ENCODE peak calls at places on chromosomes 13 and 19, in seven cellular contexts. I is transverse colon, R is IMR-90, E is H1, S is heart left ventricle, U is uterus, F is sigmoid colon. Y is an unnamed sample.

GRCh38 chr19:15014579-15014978 is 34.7 kb upstream of the CASP14 start:
- DNase-seq in I (no peak), R (no peak), E (no peak), S (no peak), U (no peak), F (no peak), Y (no peak)

GRCh38 chr13:68719815-68720214 is 1387.8 kb upstream of the ATXN8OS start:
- DNase-seq in I (no peak), R (no peak), E (no peak), S (no peak), U (no peak), F (no peak), Y (no peak)

GRCh38 chr13:45362939-45363338 is 22.0 kb upstream of the TPT1 start:
- DNase-seq in I (no peak), R (no peak), E (peak; percentile 39), S (no peak), U (no peak), F (no peak), Y (no peak)

GRCh38 chr13:29760561-29760960 is 89.9 kb downstream of the UBL3 start:
- DNase-seq in I (no peak), R (no peak), E (no peak), S (no peak), U (no peak), F (no peak), Y (no peak)

GRCh38 chr19:11306337-11306736 is 10.4 kb downstream of the TSPAN16 start:
- DNase-seq in I (no peak), R (no peak), E (no peak), S (no peak), U (no peak), F (no peak), Y (no peak)

GRCh38 chr13:21175656-21176194 is 627 bp downstream of the SKA3 start:
- DNase-seq in I (no peak), R (peak; percentile 28), E (no peak), S (no peak), U (no peak), F (no peak), Y (no peak)

GRCh38 chr19:10760268-10760944 is 42.5 kb downstream of the DNM2 start:
- DNase-seq in I (peak; percentile 49), R (no peak), E (no peak), S (no peak), U (no peak), F (no peak), Y (peak; percentile 75)

GRCh38 chr13:42102961-42103688 is 54.7 kb downstream of the DGKH start:
- DNase-seq in I (no peak), R (peak; percentile 57), E (no peak), S (no peak), U (no peak), F (no peak), Y (no peak)

GRCh38 chr13:112870737-112871287 is 98.2 kb upstream of the MCF2L start:
- DNase-seq in I (no peak), R (no peak), E (no peak), S (no peak), U (no peak), F (peak; percentile 48), Y (peak; percentile 40)

GRCh38 chr13:37407156-37407555 is 191.4 kb downstream of the POSTN start:
- DNase-seq in I (no peak), R (peak; percentile 16), E (no peak), S (no peak), U (no peak), F (no peak), Y (no peak)

GRCh38 chr13:51793570-51794273 is 10.2 kb downstream of the DHRS12 start:
- DNase-seq in I (no peak), R (peak; percentile 91), E (no peak), S (no peak), U (no peak), F (peak; percentile 45), Y (peak; percentile 77)

GRCh38 chr19:18699403-18700054 is 16.0 kb downstream of the CRTC1 start:
- DNase-seq in I (peak; percentile 42), R (no peak), E (no peak), S (no peak), U (no peak), F (no peak), Y (no peak)

GRCh38 chr13:43846496-43846895 is 33.0 kb downstream of the CCDC122 start:
- DNase-seq in I (no peak), R (peak; percentile 72), E (no peak), S (no peak), U (no peak), F (no peak), Y (no peak)

DNA sequence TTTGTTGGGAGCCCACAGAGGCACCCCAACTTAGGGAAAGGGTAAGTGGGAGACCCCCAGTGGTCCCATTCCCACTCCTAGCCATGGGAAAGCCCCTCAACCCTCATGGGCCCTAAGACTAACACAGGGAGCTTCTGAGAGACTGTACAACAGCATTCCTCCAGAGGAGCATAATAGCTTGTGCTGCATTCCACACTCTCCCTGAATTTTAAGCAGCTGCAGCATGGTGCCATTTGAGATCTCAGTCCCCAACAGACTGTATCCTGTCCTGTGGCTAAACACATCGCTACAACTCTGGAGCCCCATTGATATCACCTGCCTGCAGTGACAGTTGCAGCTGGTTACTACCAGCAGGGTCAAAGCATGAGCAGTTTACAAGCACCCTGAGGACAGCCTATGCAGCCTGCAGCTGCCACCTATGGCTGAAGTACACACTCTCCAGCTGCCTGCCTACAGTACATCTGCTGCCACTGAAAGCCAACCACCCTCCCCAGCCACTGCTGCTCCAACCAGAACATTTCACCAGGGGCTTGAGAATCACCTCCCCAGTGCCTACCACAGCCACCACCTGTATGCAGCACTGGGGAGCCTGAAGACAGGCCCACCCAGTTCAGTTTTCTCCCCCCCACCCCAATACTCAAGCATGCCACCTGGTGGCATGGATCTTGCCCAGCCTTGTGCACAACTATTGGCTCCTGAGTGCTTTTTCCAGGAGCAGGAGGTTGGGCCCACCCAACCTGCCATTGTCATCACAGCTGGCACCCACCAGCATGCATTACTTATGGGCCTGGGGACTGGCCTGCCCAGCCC is 557.3 kb downstream of the GPC5 start:
- DNase-seq in I (no peak), R (no peak), E (no peak), S (no peak), U (no peak), F (no peak), Y (no peak)
- TF ChIP-seq CTCF in I (no peak), R (no peak), E (peak; percentile 18), S (no peak), U (no peak), F (no peak), Y (no peak)

DNA sequence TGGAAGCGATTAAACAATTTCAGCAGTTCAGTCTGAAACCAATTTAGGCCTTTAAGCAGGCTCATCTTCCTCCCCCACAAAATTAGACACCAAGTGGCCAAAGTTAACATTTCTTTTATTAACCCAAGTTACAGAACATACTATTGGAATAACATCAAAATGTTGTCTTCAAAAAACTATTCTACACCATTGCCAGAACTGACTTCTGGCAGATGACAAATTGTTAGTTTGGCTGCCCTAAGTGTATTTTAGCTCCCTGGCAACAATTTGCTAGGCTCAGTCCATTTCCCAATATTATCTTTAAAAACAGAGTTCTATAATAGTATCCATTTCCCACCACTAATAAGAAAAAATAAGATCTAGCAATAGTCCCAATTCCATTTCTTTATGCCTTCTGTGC is 107.8 kb downstream of the SGCG start:
- DNase-seq in I (no peak), R (no peak), E (no peak), S (no peak), U (no peak), F (no peak), Y (no peak)
- H3K27ac ChIP-seq in I (no peak overlapping the region), R (no peak overlapping the region), E (no peak overlapping the region), S (peak overlapping the region; percentile 49), U (no peak overlapping the region), F (peak overlapping the region; percentile 48), Y (no peak overlapping the region)

DNA sequence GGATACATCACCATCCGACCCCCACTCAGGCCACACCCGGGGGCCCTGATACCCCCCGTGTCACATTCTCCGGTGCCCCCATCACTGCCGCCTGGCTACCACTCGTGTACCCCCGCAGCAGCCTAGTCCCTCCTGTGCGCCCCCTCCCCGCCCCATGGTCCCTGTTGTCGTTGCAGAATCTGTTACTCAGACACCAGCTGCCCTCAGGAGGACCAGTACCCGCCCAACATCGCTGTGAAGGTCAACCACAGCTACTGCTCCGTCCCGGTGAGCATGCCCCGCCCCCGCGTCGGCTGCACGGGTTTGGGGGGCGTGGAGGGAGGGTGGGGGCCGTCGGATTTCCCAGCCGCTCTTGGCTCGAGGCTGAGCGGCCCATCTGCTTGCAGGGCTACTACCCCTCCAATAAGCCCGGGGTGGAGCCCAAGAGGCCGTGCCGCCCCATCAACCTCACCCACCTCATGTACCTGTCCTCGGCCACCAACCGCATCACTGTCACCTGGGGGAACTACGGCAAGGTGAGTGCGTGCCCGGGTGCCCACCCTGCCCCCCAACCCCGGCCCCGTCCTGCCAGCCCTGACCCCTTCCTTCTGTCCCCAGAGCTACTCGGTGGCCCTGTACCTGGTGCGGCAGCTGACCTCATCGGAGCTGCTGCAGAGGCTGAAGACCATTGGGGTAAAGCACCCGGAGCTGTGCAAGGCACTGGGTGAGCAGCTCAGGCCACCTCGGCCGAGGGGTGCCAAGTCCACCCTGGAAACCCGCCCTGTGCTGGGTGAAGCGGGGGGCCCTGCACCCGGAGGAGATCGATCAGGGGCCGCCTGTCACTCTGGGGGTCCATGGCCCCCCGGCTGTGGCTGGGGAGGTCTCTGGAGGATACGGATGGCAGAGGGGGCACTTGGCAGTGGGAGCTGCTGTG is 21.1 kb downstream of the PIAS4 start:
- DNase-seq in I (no peak), R (no peak), E (no peak), S (no peak), U (no peak), F (no peak), Y (no peak)
- TF ChIP-seq POLR2A in I (no peak), R (no peak), E (no peak), S (no peak), U (no peak), F (no peak), Y (no peak)

DNA sequence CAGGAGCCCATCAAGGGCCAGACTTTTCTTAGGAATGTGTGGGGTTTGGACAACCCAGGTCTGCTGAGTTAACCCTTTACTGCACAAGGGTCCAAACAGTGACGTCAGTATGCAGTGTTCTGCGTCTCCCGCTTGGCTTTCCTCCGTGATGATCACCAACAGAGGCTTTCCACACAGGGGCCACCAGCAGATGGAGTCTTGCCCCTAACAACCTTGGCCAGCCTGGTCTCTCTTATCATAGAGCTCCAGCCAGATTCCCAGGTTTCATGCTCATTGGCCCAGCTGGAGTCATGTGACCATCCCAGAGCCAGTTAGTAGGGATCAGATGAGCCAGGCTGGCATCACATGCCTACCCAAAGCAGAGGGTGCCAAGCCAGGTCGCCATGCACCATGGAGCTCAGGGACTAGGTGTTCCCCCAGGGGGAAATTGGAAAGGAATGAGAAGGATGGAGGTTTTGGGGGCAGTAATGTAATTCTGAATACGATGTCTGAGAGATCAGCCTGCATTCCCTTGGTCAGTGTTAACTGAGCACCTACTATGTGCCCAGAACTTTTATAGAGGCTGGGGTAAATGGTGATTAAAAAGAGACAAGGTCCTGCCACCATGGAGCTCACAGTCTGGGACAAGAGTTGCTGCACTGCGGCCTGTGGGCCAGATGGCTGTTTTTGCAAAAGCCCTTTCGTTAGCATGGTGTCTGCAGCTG is 61.2 kb downstream of the MYH14 start:
- DNase-seq in I (no peak), R (no peak), E (no peak), S (no peak), U (no peak), F (no peak), Y (no peak)
- TF ChIP-seq CTCF in I (no peak), R (no peak), E (peak; percentile 8), S (no peak), U (no peak), F (no peak), Y (no peak)